ENCODE peak calls at places on chromosomes 3 and 15, in five cellular contexts. I is transverse colon, T is heart left ventricle, H is mammary epithelial cell, Q is IMR-90. Y is an unnamed sample.

GRCh38 chr3:66993082-66993481 is 5.0 kb upstream of the KBTBD8 start:
- DNase-seq in I (no peak), T (no peak), H (no peak), Q (no peak), Y (no peak)

GRCh38 chr3:105367063-105367405 is 325 bp downstream of the ALCAM start:
- DNase-seq in I (peak; percentile 31), T (no peak), H (no peak), Q (no peak), Y (peak; percentile 72)

GRCh38 chr3:129741794-129742193 is 135.3 kb upstream of the PLXND1 start:
- DNase-seq in I (no peak), T (no peak), H (no peak), Q (no peak), Y (no peak)

GRCh38 chr15:74752011-74752410 is 3.4 kb downstream of the CYP1A2 start:
- DNase-seq in I (no peak), T (no peak), H (no peak), Q (no peak), Y (no peak)

GRCh38 chr3:14590594-14590993 is 50.5 kb upstream of the GRIP2 start:
- DNase-seq in I (no peak), T (no peak), H (no peak), Q (no peak), Y (no peak)

GRCh38 chr3:193194417-193194816 is 46.6 kb upstream of the PLAAT1 start:
- DNase-seq in I (no peak), T (no peak), H (no peak), Q (no peak), Y (no peak)

GRCh38 chr3:171679011-171679492 is 131.2 kb downstream of the PLD1 start:
- DNase-seq in I (peak; percentile 45), T (no peak), H (no peak), Q (no peak), Y (no peak)

GRCh38 chr3:163692484-163692883 is 1385.8 kb downstream of the SI start:
- DNase-seq in I (no peak), T (no peak), H (no peak), Q (no peak), Y (no peak)

GRCh38 chr3:185406127-185406620 is 43.2 kb downstream of the MAP3K13 start:
- DNase-seq in I (no peak), T (no peak), H (no peak), Q (no peak), Y (no peak)

GRCh38 chr15:70156781-70157261 is 59.1 kb upstream of the TLE3 start:
- DNase-seq in I (no peak), T (peak; percentile 40), H (peak; percentile 36), Q (peak; percentile 34), Y (no peak)

GRCh38 chr3:194521514-194522260 is 34.9 kb upstream of the ATP13A3 start:
- DNase-seq in I (no peak), T (no peak), H (peak; percentile 69), Q (peak; percentile 77), Y (no peak)

GRCh38 chr3:19107719-19108118 is 40.6 kb upstream of the KCNH8 start:
- DNase-seq in I (no peak), T (no peak), H (no peak), Q (no peak), Y (no peak)

GRCh38 chr15:67862771-67863441 is 23.1 kb upstream of the RNU6-1 start:
- DNase-seq in I (no peak), T (no peak), H (no peak), Q (no peak), Y (no peak)
- H3K4me3 ChIP-seq in I (peak overlapping the region; percentile 57), T (peak overlapping the region; percentile 53), H (no peak overlapping the region), Q (peak overlapping the region; percentile 13), Y (no peak overlapping the region)

GRCh38 chr3:49723301-49723630 is 485 bp downstream of the GMPPB start:
- DNase-seq in I (peak; percentile 88), T (peak; percentile 57), H (peak; percentile 42), Q (peak; percentile 37), Y (peak; percentile 66)
- H3K36me3 ChIP-seq in I (no peaks in the 10 kb centered on the region), T (peaks cover 15% of the 10 kb centered on the region), H (peaks cover 6% of the 10 kb centered on the region), Q (peaks cover 45% of the 10 kb centered on the region), Y (peaks cover 23% of the 10 kb centered on the region)

DNA sequence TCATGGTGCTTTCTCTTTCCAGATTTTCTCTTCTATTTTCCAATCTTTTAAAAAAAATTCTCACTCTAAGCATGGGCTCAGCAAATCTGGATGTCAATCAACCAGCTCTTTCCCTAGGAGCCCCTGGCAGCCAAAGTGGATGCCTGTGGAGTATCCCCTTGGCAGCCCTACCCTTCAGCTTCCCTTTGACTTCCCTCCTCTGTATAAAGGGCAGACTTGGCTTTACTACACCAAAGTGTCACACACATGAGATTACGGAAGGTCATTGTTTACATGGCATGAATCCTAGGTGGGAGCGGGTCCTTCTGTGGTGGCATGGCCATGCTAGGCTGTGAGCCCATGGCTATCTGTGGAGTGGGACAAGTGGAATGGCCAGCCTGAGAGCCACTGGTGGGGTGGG is 379.9 kb downstream of the GABRB3 start:
- DNase-seq in I (no peak), T (no peak), H (no peak), Q (no peak), Y (no peak)
- H3K9me3 ChIP-seq in I (no peaks in the 10 kb centered on the region), T (no peaks in the 10 kb centered on the region), H (peaks cover 45% of the 10 kb centered on the region), Q (peaks cover 28% of the 10 kb centered on the region), Y (no peaks in the 10 kb centered on the region)

GRCh38 chr3:123576119-123576518 is 8.7 kb downstream of the HACD2 start:
- DNase-seq in I (no peak), T (no peak), H (peak; percentile 12), Q (peak; percentile 38), Y (no peak)
- H3K4me3 ChIP-seq in I (no peak overlapping the region), T (no peak overlapping the region), H (no peak overlapping the region), Q (no peak overlapping the region), Y (no peak overlapping the region)

GRCh38 chr3:141904203-141904602 is 27.8 kb downstream of the ATP1B3 start:
- DNase-seq in I (no peak), T (no peak), H (no peak), Q (no peak), Y (no peak)

GRCh38 chr3:141909408-141909807 is 33.0 kb downstream of the ATP1B3 start:
- DNase-seq in I (no peak), T (no peak), H (no peak), Q (no peak), Y (no peak)

GRCh38 chr3:141901914-141902313 is 25.5 kb downstream of the ATP1B3 start:
- DNase-seq in I (no peak), T (no peak), H (no peak), Q (no peak), Y (no peak)

GRCh38 chr3:141900343-141900742 is 23.9 kb downstream of the ATP1B3 start:
- DNase-seq in I (no peak), T (no peak), H (no peak), Q (no peak), Y (no peak)

GRCh38 chr3:141905129-141905528 is 28.7 kb downstream of the ATP1B3 start:
- DNase-seq in I (no peak), T (no peak), H (no peak), Q (peak; percentile 19), Y (no peak)
- H3K36me3 ChIP-seq in I (no peaks in the 10 kb centered on the region), T (peaks cover 4% of the 10 kb centered on the region), H (peaks cover 30% of the 10 kb centered on the region), Q (peaks cover 19% of the 10 kb centered on the region), Y (peaks cover 12% of the 10 kb centered on the region)